ENCODE peak calls at places on chromosomes 1 and 21, in six cellular contexts. B is fibroblast of the aortic adventitia, Z is non-pigmented ciliary epithelial cell, F is GOT3, Q is G401, Y is AG09309. D is an unnamed sample.

GRCh38 chr1:30704271-30704670 is 19.1 kb downstream of the MATN1 start:
- DNase-seq in B (peak), Z (no peak), F (no peak), Q (no peak), Y (no peak), D (no peak)

GRCh38 chr1:93180723-93181613 is at the start of gene CCDC18:
- DNase-seq in B (no peak), Z (no peak), F (no peak), Q (no peak), Y (no peak), D (no peak)

GRCh38 chr1:91885331-91885715 is 628 bp downstream of the TGFBR3 start:
- DNase-seq in B (no peak), Z (no peak), F (no peak), Q (no peak), Y (no peak), D (no peak)

GRCh38 chr1:31762726-31763670 is 1.1 kb downstream of the ADGRB2 start:
- DNase-seq in B (no peak), Z (no peak), F (peak), Q (peak), Y (no peak), D (no peak)

GRCh38 chr1:172117800-172118199 is 276.5 kb downstream of the DNM3 start:
- DNase-seq in B (no peak), Z (no peak), F (no peak), Q (no peak), Y (no peak), D (no peak)

GRCh38 chr1:109785446-109786106 is 21.9 kb upstream of the EPS8L3 start:
- DNase-seq in B (no peak), Z (no peak), F (no peak), Q (no peak), Y (no peak), D (no peak)

GRCh38 chr1:58968360-58968952 is 184.6 kb upstream of the JUN start:
- DNase-seq in B (peak), Z (no peak), F (no peak), Q (peak), Y (peak), D (no peak)

GRCh38 chr1:58975888-58976287 is 192.0 kb upstream of the JUN start:
- DNase-seq in B (no peak), Z (no peak), F (no peak), Q (no peak), Y (no peak), D (no peak)

GRCh38 chr1:235513495-235514366 is 9.5 kb upstream of the B3GALNT2 start:
- DNase-seq in B (peak), Z (peak), F (no peak), Q (peak), Y (peak), D (peak)

GRCh38 chr21:32572574-32573420 is 12.5 kb downstream of the TCP10L start:
- DNase-seq in B (no peak), Z (no peak), F (no peak), Q (no peak), Y (no peak), D (no peak)

GRCh38 chr1:178279287-178279686 is 185.4 kb downstream of the RASAL2 start:
- DNase-seq in B (no peak), Z (no peak), F (no peak), Q (no peak), Y (no peak), D (no peak)

GRCh38 chr1:43836267-43836951 is 97.2 kb upstream of the ARTN start:
- DNase-seq in B (no peak), Z (no peak), F (no peak), Q (peak), Y (no peak), D (no peak)

GRCh38 chr1:210364479-210364878 is 35.8 kb downstream of the HHAT start:
- DNase-seq in B (no peak), Z (no peak), F (no peak), Q (peak), Y (no peak), D (no peak)